ENCODE peak calls at places on chromosomes 12 and 14, in nine cellular contexts. F is heart right ventricle, Q is choroid plexus epithelial cell, W is right lobe of liver, M is breast epithelium, X is HFF-Myc, L is vagina, O is AG09309, Y is transverse colon. P is an unnamed sample.

GRCh38 chr14:69592923-69593677 is 18.3 kb upstream of the SUSD6 start:
- DNase-seq in M (no peak), L (no peak), Y (no peak), Q (peak; percentile 47), O (peak; percentile 42), W (no peak), F (no peak), X (peak; percentile 78), P (no peak)

GRCh38 chr14:51298895-51299294 is 58.8 kb downstream of the TMX1 start:
- DNase-seq in O (no peak), W (no peak), Y (no peak), X (no peak), F (no peak), L (no peak), M (no peak), Q (peak; percentile 29), P (no peak)

GRCh38 chr12:8493084-8493483 is 20.2 kb upstream of the CLEC4D start:
- DNase-seq in Q (no peak), O (no peak), M (no peak), F (no peak), W (no peak), Y (no peak), L (no peak), X (no peak), P (peak; percentile 36)

GRCh38 chr12:2004113-2004929 is at the start of gene DCP1B:
- DNase-seq in M (peak; percentile 95), F (peak; percentile 95), X (peak; percentile 87), O (peak; percentile 91), W (peak; percentile 98), L (no peak), Y (peak; percentile 98), Q (peak; percentile 99), P (peak; percentile 97)

GRCh38 chr12:69936214-69936731 is 111.2 kb downstream of the MYRFL start:
- DNase-seq in X (no peak), Y (no peak), M (peak; percentile 55), W (no peak), F (no peak), Q (no peak), O (no peak), L (no peak), P (no peak)

GRCh38 chr14:91254456-91254855 is 10.0 kb upstream of the GPR68 start:
- DNase-seq in F (no peak), L (no peak), X (no peak), W (no peak), Y (no peak), M (no peak), Q (no peak), O (no peak), P (no peak)

GRCh38 chr14:86798330-86798729 is 1194.7 kb downstream of the GALC start:
- DNase-seq in F (no peak), Y (no peak), M (no peak), W (no peak), O (no peak), L (no peak), X (no peak), Q (peak; percentile 12), P (no peak)

GRCh38 chr14:32472512-32473472 is 143.7 kb downstream of the AKAP6 start:
- DNase-seq in F (peak; percentile 31), M (no peak), W (no peak), Q (peak; percentile 86), O (no peak), X (peak; percentile 59), L (no peak), Y (no peak), P (no peak)

GRCh38 chr12:98439471-98440164 is 75.8 kb upstream of the TMPO start:
- DNase-seq in Q (peak; percentile 68), W (no peak), F (no peak), X (no peak), Y (no peak), M (no peak), L (no peak), O (no peak), P (no peak)

GRCh38 chr12:131941116-131941986 is 8.4 kb upstream of the EP400 start:
- DNase-seq in W (no peak), Q (no peak), F (no peak), L (no peak), Y (no peak), O (no peak), X (no peak), M (no peak), P (no peak)

GRCh38 chr12:42483534-42483857 is 106.0 kb downstream of the PRICKLE1 start:
- DNase-seq in L (no peak), X (no peak), F (peak; percentile 46), W (no peak), O (no peak), Y (peak; percentile 35), Q (no peak), M (no peak), P (no peak)

GRCh38 chr12:42484996-42485395 is 104.5 kb downstream of the PRICKLE1 start:
- DNase-seq in Y (no peak), M (no peak), F (no peak), L (no peak), Q (no peak), X (no peak), O (no peak), W (no peak), P (no peak)

GRCh38 chr12:42482820-42483533 is 106.6 kb downstream of the PRICKLE1 start:
- DNase-seq in Y (peak; percentile 66), M (no peak), W (peak; percentile 71), Q (peak; percentile 71), F (peak; percentile 86), X (no peak), O (no peak), L (no peak), P (peak; percentile 56)

GRCh38 chr12:42481368-42481767 is 108.2 kb downstream of the PRICKLE1 start:
- DNase-seq in Q (no peak), M (no peak), O (no peak), Y (no peak), L (no peak), F (no peak), X (no peak), W (no peak), P (no peak)

DNA sequence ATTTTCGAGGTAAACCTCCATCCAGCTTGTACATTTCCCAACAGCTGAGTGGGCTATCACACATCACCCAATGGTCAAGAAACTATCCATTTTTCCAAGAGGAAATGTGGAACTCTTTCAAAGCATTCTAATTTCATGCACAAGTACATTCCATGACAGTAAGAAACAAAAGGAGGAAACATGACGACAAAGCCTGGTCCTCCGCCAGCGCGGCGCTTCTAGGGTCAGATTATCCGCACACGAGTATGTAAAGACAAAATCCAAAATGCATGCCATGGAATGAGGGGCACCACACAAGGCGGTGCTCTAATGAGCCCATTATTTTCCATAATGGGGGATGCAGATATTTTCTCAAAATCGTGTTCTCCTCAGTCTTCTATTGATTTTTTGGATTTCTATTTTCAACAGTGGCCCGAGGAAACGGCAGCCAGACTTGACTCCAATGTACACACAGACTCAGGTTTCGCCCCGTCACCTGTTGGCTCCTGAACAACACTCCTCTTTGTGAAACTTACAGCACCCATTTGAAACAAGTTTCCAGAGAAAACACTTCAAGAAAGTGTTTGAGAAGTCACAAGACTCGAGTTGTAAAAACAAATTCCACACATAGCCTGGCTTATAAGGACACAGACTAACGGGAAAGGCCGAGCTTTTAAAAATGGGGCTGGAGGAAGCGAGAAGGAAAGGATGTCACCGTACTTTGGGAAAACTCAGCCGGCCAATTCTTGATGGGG is 107.3 kb downstream of the PRICKLE1 start:
- DNase-seq in W (no peak), O (no peak), X (no peak), Y (no peak), Q (peak; percentile 70), L (no peak), F (peak; percentile 66), M (no peak), P (peak; percentile 32)
- TF ChIP-seq CTCF in W (no peak), O (no peak), X (no peak), Y (no peak), Q (no peak), L (no peak), F (no peak), M (no peak), P (no peak)

DNA sequence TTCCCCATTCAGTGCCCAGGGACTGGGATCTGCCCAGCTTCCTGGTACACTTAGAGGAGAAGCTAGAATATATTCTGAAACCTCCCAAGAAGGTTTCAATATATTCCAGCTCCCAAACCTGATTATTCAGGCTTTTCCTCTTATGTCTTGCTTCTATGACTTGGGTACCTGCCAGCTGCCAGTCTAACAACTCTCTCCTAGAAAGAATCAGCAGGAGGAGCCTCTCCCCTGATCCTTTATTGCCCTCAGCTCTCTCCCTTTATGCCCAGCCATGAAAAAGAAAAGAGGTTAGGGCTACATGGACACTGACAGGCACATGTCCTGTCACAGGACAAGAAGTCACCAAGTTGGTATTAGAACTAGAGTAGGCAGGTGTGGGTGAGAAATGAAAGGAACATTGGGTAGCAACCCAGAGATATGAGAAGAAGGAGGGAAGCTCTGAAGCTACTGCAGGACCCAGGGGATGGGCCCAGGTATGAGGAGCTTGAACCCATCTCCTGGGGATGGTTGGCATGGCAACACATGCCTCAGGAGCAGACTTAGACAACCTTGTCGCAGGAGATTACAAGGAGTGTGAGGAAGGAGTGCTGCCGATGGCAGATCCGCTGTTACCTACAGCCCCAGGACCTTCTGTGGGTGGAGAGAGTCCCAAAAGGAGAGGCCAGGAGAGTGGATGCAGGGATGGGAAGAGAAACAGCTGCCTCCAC is 2.0 kb upstream of the CACNB3 start:
- DNase-seq in W (no peak), F (no peak), L (no peak), O (no peak), M (no peak), Q (peak; percentile 25), Y (peak; percentile 69), X (no peak), P (no peak)
- H3K4me3 ChIP-seq in W (peak overlapping the region; percentile 75), F (no peak overlapping the region), L (peak overlapping the region; percentile 75), O (no peak overlapping the region), M (peak overlapping the region; percentile 77), Q (peak overlapping the region; percentile 84), Y (peak overlapping the region; percentile 83), X (peak overlapping the region; percentile 83), P (peak overlapping the region; percentile 85)

GRCh38 chr14:73759183-73759713 is 45.1 kb upstream of the PNMA1 start:
- DNase-seq in L (no peak), X (no peak), F (peak; percentile 86), M (no peak), Q (peak; percentile 69), W (peak; percentile 80), O (no peak), Y (peak; percentile 74), P (peak; percentile 67)
- TF ChIP-seq CTCF in L (no peak), X (no peak), F (no peak), M (no peak), Q (no peak), W (no peak), O (no peak), Y (no peak), P (no peak)

GRCh38 chr12:91579516-91580263 is 397.1 kb upstream of the DCN start:
- DNase-seq in X (no peak), O (no peak), W (no peak), M (no peak), Y (no peak), F (no peak), Q (no peak), L (no peak), P (no peak)

GRCh38 chr12:91574975-91575374 is 392.4 kb upstream of the DCN start:
- DNase-seq in X (no peak), F (no peak), Y (no peak), W (no peak), O (no peak), M (no peak), L (no peak), Q (no peak), P (no peak)

GRCh38 chr12:91575631-91576030 is 393.0 kb upstream of the DCN start:
- DNase-seq in Q (no peak), O (no peak), M (no peak), L (no peak), F (no peak), W (no peak), Y (no peak), X (no peak), P (no peak)

GRCh38 chr12:91576432-91576831 is 393.8 kb upstream of the DCN start:
- DNase-seq in L (no peak), Q (no peak), X (no peak), M (no peak), W (no peak), Y (no peak), O (no peak), F (no peak), P (no peak)

GRCh38 chr12:91577586-91578539 is 395.2 kb upstream of the DCN start:
- DNase-seq in M (no peak), L (no peak), W (no peak), F (no peak), Q (peak; percentile 54), O (no peak), X (peak; percentile 3), Y (no peak), P (no peak)
- H3K4me3 ChIP-seq in M (no peak overlapping the region), L (peak overlapping the region; percentile 9), W (peak overlapping the region; percentile 34), F (peak overlapping the region; percentile 31), Q (peak overlapping the region; percentile 43), O (no peak overlapping the region), X (no peak overlapping the region), Y (peak overlapping the region; percentile 27), P (no peak overlapping the region)